ENCODE peak calls at places on chromosomes 2 and 18, in nine cellular contexts. T is memory B cell; G is activated naive CD4-positive, alpha-beta T cell; O is activated CD4-positive, alpha-beta T cell treated with anti-CD3 and anti-CD28 coated beads for 24 hours; V is LHCN-M2; Y is fibroblast of villous mesenchyme; J is heart left ventricle; Q is DMS153; D is activated effector memory CD4-positive, alpha-beta T cell treated with anti-CD3 and anti-CD28 coated beads, Interleukin-2, amount 50 U/mL, for 16 hours. Z is an unnamed sample.

GRCh38 chr2:145007673-145008263 is 487.8 kb upstream of the ZEB2 start:
- DNase-seq in T (no peak), G (no peak), O (no peak), V (peak), Y (peak), J (peak), Q (no peak), D (no peak), Z (no peak)

GRCh38 chr2:54176577-54176976 is 61.2 kb downstream of the ACYP2 start:
- DNase-seq in T (no peak), G (no peak), O (no peak), V (peak), Y (peak), J (peak), Q (peak), D (no peak), Z (peak)

GRCh38 chr18:44039216-44039615 is 641.5 kb upstream of the SETBP1 start:
- DNase-seq in T (no peak), G (no peak), O (no peak), V (no peak), Y (peak), J (no peak), Q (no peak), D (no peak), Z (no peak)

GRCh38 chr2:128506127-128506526 is 187.5 kb upstream of the HS6ST1 start:
- DNase-seq in T (no peak), G (no peak), O (no peak), V (no peak), Y (no peak), J (no peak), Q (no peak), D (peak), Z (no peak)

GRCh38 chr18:31402026-31402373 is 25.4 kb downstream of the DSG4 start:
- DNase-seq in T (no peak), G (no peak), O (no peak), V (no peak), Y (no peak), J (no peak), Q (no peak), D (no peak), Z (no peak)

GRCh38 chr2:26768759-26769500 is 4.8 kb downstream of the SLC35F6 start:
- DNase-seq in T (no peak), G (no peak), O (no peak), V (no peak), Y (peak), J (peak), Q (no peak), D (no peak), Z (peak)

GRCh38 chr2:14516844-14517243 is 115.7 kb upstream of the LRATD1 start:
- DNase-seq in T (no peak), G (no peak), O (no peak), V (peak), Y (peak), J (no peak), Q (no peak), D (no peak), Z (no peak)

GRCh38 chr2:43024515-43024962 is 201.9 kb downstream of the ZFP36L2 start:
- DNase-seq in T (peak), G (no peak), O (peak), V (no peak), Y (peak), J (peak), Q (no peak), D (peak), Z (peak)

GRCh38 chr18:10354241-10354811 is 100.1 kb upstream of the APCDD1 start:
- DNase-seq in T (no peak), G (no peak), O (no peak), V (peak), Y (no peak), J (no peak), Q (no peak), D (no peak), Z (no peak)

GRCh38 chr18:3720818-3721545 is 271.0 kb downstream of the TGIF1 start:
- DNase-seq in T (no peak), G (no peak), O (no peak), V (no peak), Y (no peak), J (no peak), Q (no peak), D (no peak), Z (no peak)

GRCh38 chr2:238952261-238952924 is 104.5 kb downstream of the TWIST2 start:
- DNase-seq in T (no peak), G (no peak), O (no peak), V (no peak), Y (peak), J (no peak), Q (no peak), D (peak), Z (no peak)

GRCh38 chr18:3179430-3180089 is 40.2 kb downstream of the MYOM1 start:
- DNase-seq in T (peak), G (no peak), O (no peak), V (peak), Y (no peak), J (no peak), Q (no peak), D (no peak), Z (no peak)

GRCh38 chr2:144834954-144835633 is 315.2 kb upstream of the ZEB2 start:
- DNase-seq in T (no peak), G (no peak), O (no peak), V (peak), Y (peak), J (peak), Q (no peak), D (no peak), Z (peak)

GRCh38 chr2:72274284-72274869 is 126.7 kb upstream of the CYP26B1 start:
- DNase-seq in T (no peak), G (no peak), O (no peak), V (no peak), Y (peak), J (no peak), Q (no peak), D (no peak), Z (no peak)

GRCh38 chr2:217843353-217843752 is 159.4 kb downstream of the TNS1 start:
- DNase-seq in T (no peak), G (no peak), O (no peak), V (no peak), Y (peak), J (no peak), Q (no peak), D (no peak), Z (no peak)

GRCh38 chr2:182593394-182593707 is 122.7 kb upstream of the DNAJC10 start:
- DNase-seq in T (no peak), G (no peak), O (no peak), V (peak), Y (peak), J (no peak), Q (no peak), D (no peak), Z (no peak)

GRCh38 chr18:76459687-76460350 is 35.2 kb downstream of the ZNF516 start:
- DNase-seq in T (no peak), G (no peak), O (no peak), V (peak), Y (peak), J (no peak), Q (no peak), D (no peak), Z (peak)